ENCODE peak calls at places on chromosome 9, in six cellular contexts. Z, V, B, F, O and C are unnamed samples.

GRCh38 chr9:129436751-129437625 is 183.9 kb downstream of the C9orf50 start:
- DNase-seq in Z (peak), V (no peak), B (peak), F (peak), O (peak), C (no peak)

GRCh38 chr9:94941211-94941875 is 214.8 kb downstream of the AOPEP start:
- DNase-seq in Z (peak), V (peak), B (peak), F (peak), O (no peak), C (no peak)

GRCh38 chr9:92384373-92384772 is 20.0 kb downstream of the OGN start:
- DNase-seq in Z (no peak), V (peak), B (peak), F (no peak), O (no peak), C (no peak)

GRCh38 chr9:123996731-123997421 is 14.7 kb upstream of the LHX2 start:
- DNase-seq in Z (no peak), V (peak), B (peak), F (no peak), O (no peak), C (no peak)

GRCh38 chr9:4857163-4857562 is 64.4 kb downstream of the RCL1 start:
- DNase-seq in Z (no peak), V (no peak), B (peak), F (no peak), O (no peak), C (no peak)

GRCh38 chr9:93950619-93951601 is 4.2 kb downstream of the BARX1 start:
- DNase-seq in Z (no peak), V (no peak), B (peak), F (no peak), O (no peak), C (no peak)

GRCh38 chr9:3401556-3401955 is 124.2 kb downstream of the RFX3 start:
- DNase-seq in Z (no peak), V (no peak), B (no peak), F (no peak), O (no peak), C (no peak)

GRCh38 chr9:2241461-2241874 is 226.3 kb downstream of the SMARCA2 start:
- DNase-seq in Z (no peak), V (peak), B (peak), F (no peak), O (no peak), C (peak)

GRCh38 chr9:5630038-5630507 is 1.2 kb downstream of the RIC1 start:
- DNase-seq in Z (no peak), V (peak), B (peak), F (no peak), O (no peak), C (peak)

GRCh38 chr9:89603629-89604462 is 966 bp upstream of the GADD45G start:
- DNase-seq in Z (peak), V (no peak), B (peak), F (peak), O (peak), C (no peak)

GRCh38 chr9:77710276-77710675 is 62.2 kb upstream of the GNA14 start:
- DNase-seq in Z (no peak), V (no peak), B (peak), F (no peak), O (no peak), C (no peak)

GRCh38 chr9:69173891-69174644 is at the start of gene TJP2:
- DNase-seq in Z (peak), V (peak), B (peak), F (peak), O (peak), C (no peak)

GRCh38 chr9:78821126-78821822 is 524.3 kb downstream of the PSAT1 start:
- DNase-seq in Z (peak), V (peak), B (peak), F (peak), O (peak), C (no peak)